ENCODE peak calls at places on chromosome 20, in nine cellular contexts. J is Panc1, M is stomach, D is spleen, V is breast epithelium, H is GM23338, S is endothelial cell of umbilical vein, Y is sigmoid colon, R is vagina. B is an unnamed sample.
A peak's percentile ranks its signal among the peaks of the same experiment; 100 is the strongest.

GRCh38 chr20:61331542-61331941 is 79.5 kb downstream of the CDH4 start:
- DNase-seq in J (no peak), M (no peak), D (peak; percentile 81), V (no peak), H (no peak), S (peak; percentile 1), Y (no peak), R (peak; percentile 100), B (no peak)

GRCh38 chr20:32535316-32535952 is 49.7 kb downstream of the NOL4L start:
- DNase-seq in J (no peak), M (no peak), D (no peak), V (no peak), H (no peak), S (no peak), Y (no peak), R (no peak), B (no peak)

GRCh38 chr20:35215066-35215956 is 11.2 kb upstream of the MMP24 start:
- DNase-seq in J (no peak), M (no peak), D (no peak), V (no peak), H (no peak), S (no peak), Y (no peak), R (no peak), B (no peak)

GRCh38 chr20:13340088-13340487 is 119.0 kb downstream of the ISM1 start:
- DNase-seq in J (no peak), M (no peak), D (no peak), V (no peak), H (no peak), S (no peak), Y (no peak), R (no peak), B (no peak)

GRCh38 chr20:12598894-12599293 is 409.9 kb upstream of the SPTLC3 start:
- DNase-seq in J (no peak), M (no peak), D (no peak), V (no peak), H (no peak), S (no peak), Y (no peak), R (no peak), B (no peak)

GRCh38 chr20:21521596-21522478 is 8.0 kb upstream of the NKX2-2 start:
- DNase-seq in J (no peak), M (no peak), D (no peak), V (no peak), H (peak; percentile 63), S (no peak), Y (no peak), R (no peak), B (no peak)

GRCh38 chr20:51372176-51372803 is 170.2 kb downstream of the NFATC2 start:
- DNase-seq in J (no peak), M (peak; percentile 78), D (peak; percentile 84), V (peak; percentile 65), H (peak; percentile 93), S (peak; percentile 73), Y (peak; percentile 81), R (no peak), B (peak; percentile 74)

GRCh38 chr20:32896521-32897280 is 38.0 kb downstream of the EFCAB8 start:
- DNase-seq in J (no peak), M (no peak), D (no peak), V (no peak), H (no peak), S (no peak), Y (no peak), R (no peak), B (no peak)

GRCh38 chr20:34449674-34450592 is 66.3 kb upstream of the DYNLRB1 start:
- DNase-seq in J (no peak), M (no peak), D (no peak), V (no peak), H (no peak), S (no peak), Y (no peak), R (no peak), B (no peak)

GRCh38 chr20:13302647-13303425 is 81.8 kb downstream of the ISM1 start:
- DNase-seq in J (no peak), M (no peak), D (no peak), V (no peak), H (peak; percentile 64), S (peak; percentile 21), Y (no peak), R (no peak), B (no peak)

GRCh38 chr20:33415948-33416347 is 14.6 kb upstream of the CDK5RAP1 start:
- DNase-seq in J (no peak), M (peak; percentile 45), D (no peak), V (no peak), H (peak; percentile 75), S (no peak), Y (no peak), R (no peak), B (peak; percentile 19)

GRCh38 chr20:44038681-44039123 is 124.0 kb downstream of the TOX2 start:
- DNase-seq in J (no peak), M (peak; percentile 21), D (peak; percentile 61), V (no peak), H (no peak), S (no peak), Y (peak; percentile 48), R (peak; percentile 46), B (no peak)

GRCh38 chr20:50283922-50284810 is 93.5 kb downstream of the CEBPB start:
- DNase-seq in J (no peak), M (peak; percentile 79), D (peak; percentile 91), V (no peak), H (no peak), S (no peak), Y (peak; percentile 76), R (no peak), B (peak; percentile 35)

GRCh38 chr20:8662433-8662954 is 406.4 kb upstream of the PLCB4 start:
- DNase-seq in J (no peak), M (no peak), D (no peak), V (no peak), H (no peak), S (no peak), Y (no peak), R (no peak), B (no peak)

GRCh38 chr20:32945710-32946221 is 58.5 kb downstream of the SUN5 start:
- DNase-seq in J (peak; percentile 13), M (no peak), D (no peak), V (no peak), H (peak; percentile 77), S (peak; percentile 37), Y (no peak), R (no peak), B (no peak)

GRCh38 chr20:1734269-1734858 is 76.8 kb upstream of the SIRPG start:
- DNase-seq in J (no peak), M (no peak), D (no peak), V (no peak), H (no peak), S (peak; percentile 15), Y (no peak), R (no peak), B (no peak)

GRCh38 chr20:44485078-44485829 is 9.6 kb downstream of the TTPAL start:
- DNase-seq in J (no peak), M (no peak), D (no peak), V (no peak), H (no peak), S (no peak), Y (no peak), R (no peak), B (no peak)

GRCh38 chr20:58670097-58670496 is 19.0 kb downstream of the STX16 start:
- DNase-seq in J (no peak), M (no peak), D (no peak), V (no peak), H (no peak), S (no peak), Y (no peak), R (no peak), B (no peak)

GRCh38 chr20:25584905-25585704 is at the start of gene NINL:
- DNase-seq in J (no peak), M (peak; percentile 63), D (peak; percentile 80), V (no peak), H (peak; percentile 72), S (peak; percentile 67), Y (peak; percentile 78), R (no peak), B (peak; percentile 49)

GRCh38 chr20:11108102-11108842 is 434.5 kb upstream of the JAG1 start:
- DNase-seq in J (no peak), M (no peak), D (no peak), V (no peak), H (peak; percentile 20), S (peak; percentile 31), Y (no peak), R (no peak), B (no peak)

GRCh38 chr20:59333260-59333845 is 32.9 kb downstream of the EDN3 start:
- DNase-seq in J (no peak), M (no peak), D (no peak), V (no peak), H (no peak), S (no peak), Y (no peak), R (no peak), B (no peak)

GRCh38 chr20:50338479-50339195 is 148.0 kb downstream of the CEBPB start:
- DNase-seq in J (no peak), M (no peak), D (peak; percentile 78), V (no peak), H (peak; percentile 73), S (no peak), Y (peak; percentile 61), R (no peak), B (no peak)

GRCh38 chr20:60857708-60858107 is 394.4 kb upstream of the CDH4 start:
- DNase-seq in J (no peak), M (no peak), D (no peak), V (no peak), H (no peak), S (no peak), Y (no peak), R (no peak), B (no peak)

GRCh38 chr20:57205625-57206219 is 60.7 kb downstream of the BMP7 start:
- DNase-seq in J (peak; percentile 41), M (no peak), D (no peak), V (no peak), H (no peak), S (no peak), Y (no peak), R (no peak), B (no peak)
- TF ChIP-seq POLR2AphosphoS5 in J (no peak), M (no peak), D (no peak), V (no peak), H (no peak), S (no peak), Y (no peak), R (peak; percentile 23), B (no peak)

GRCh38 chr20:3181270-3181669 is 7.9 kb upstream of the LZTS3 start:
- DNase-seq in J (no peak), M (no peak), D (no peak), V (no peak), H (no peak), S (peak; percentile 53), Y (no peak), R (no peak), B (no peak)
- TF ChIP-seq POLR2AphosphoS5 in J (no peak), M (no peak), D (no peak), V (no peak), H (no peak), S (no peak), Y (no peak), R (no peak), B (no peak)

GRCh38 chr20:42875581-42875980 is 314.1 kb downstream of the PTPRT start:
- DNase-seq in J (no peak), M (no peak), D (no peak), V (no peak), H (no peak), S (no peak), Y (no peak), R (no peak), B (no peak)
- TF ChIP-seq POLR2AphosphoS5 in J (no peak), M (no peak), D (no peak), V (no peak), H (no peak), S (no peak), Y (no peak), R (no peak), B (no peak)

GRCh38 chr20:36465109-36466080 is 75.9 kb upstream of the MYL9 start:
- DNase-seq in J (peak; percentile 63), M (peak; percentile 35), D (no peak), V (no peak), H (peak; percentile 59), S (peak; percentile 44), Y (peak; percentile 86), R (no peak), B (no peak)
- TF ChIP-seq POLR2AphosphoS5 in J (no peak), M (no peak), D (no peak), V (no peak), H (no peak), S (no peak), Y (no peak), R (peak; percentile 66), B (peak; percentile 6)